ENCODE peak calls at places on chromosome 1, in eight cellular contexts. R is A549, W is body of pancreas, V is IMR-90, N is suprapubic skin, A is uterus, H is transverse colon, C is ovary. E is an unnamed sample. For H3K4me1, the result is how much of the 10 kb centered on the place peaks cover.

GRCh38 chr1:162421258-162422194 is 9.6 kb upstream of the SH2D1B start:
- DNase-seq in R (no peak), W (no peak), V (no peak), N (no peak), A (no peak), H (no peak), C (no peak), E (no peak)

GRCh38 chr1:180198186-180198585 is 31.9 kb upstream of the LHX4 start:
- DNase-seq in R (no peak), W (no peak), V (no peak), N (no peak), A (no peak), H (no peak), C (no peak), E (no peak)

GRCh38 chr1:31959941-31960340 is 21.8 kb upstream of the PTP4A2 start:
- DNase-seq in R (no peak), W (no peak), V (no peak), N (no peak), A (no peak), H (no peak), C (no peak), E (no peak)

GRCh38 chr1:3148171-3148570 is 79.2 kb downstream of the PRDM16 start:
- DNase-seq in R (no peak), W (no peak), V (no peak), N (no peak), A (no peak), H (no peak), C (no peak), E (no peak)

GRCh38 chr1:211876849-211877248 is 46.3 kb upstream of the LPGAT1 start:
- DNase-seq in R (no peak), W (no peak), V (no peak), N (no peak), A (no peak), H (no peak), C (no peak), E (no peak)

GRCh38 chr1:162704673-162705424 is 72.6 kb downstream of the DDR2 start:
- DNase-seq in R (no peak), W (peak), V (no peak), N (no peak), A (no peak), H (no peak), C (no peak), E (no peak)

GRCh38 chr1:28328228-28328648 is 602 bp upstream of the MED18 start:
- DNase-seq in R (no peak), W (no peak), V (no peak), N (no peak), A (no peak), H (no peak), C (peak), E (no peak)

GRCh38 chr1:204714861-204715511 is 29.4 kb upstream of the LRRN2 start:
- DNase-seq in R (no peak), W (no peak), V (no peak), N (no peak), A (no peak), H (no peak), C (no peak), E (no peak)

GRCh38 chr1:14773621-14774020 is 175.1 kb downstream of the KAZN start:
- DNase-seq in R (no peak), W (no peak), V (no peak), N (no peak), A (no peak), H (no peak), C (no peak), E (no peak)

GRCh38 chr1:107152332-107152731 is 11.5 kb downstream of the NTNG1 start:
- DNase-seq in R (no peak), W (no peak), V (no peak), N (no peak), A (no peak), H (no peak), C (no peak), E (no peak)

GRCh38 chr1:156140879-156141707 is 12.3 kb upstream of the SEMA4A start:
- DNase-seq in R (no peak), W (no peak), V (peak), N (no peak), A (no peak), H (no peak), C (no peak), E (no peak)

GRCh38 chr1:3501856-3502665 is 47.6 kb downstream of the ARHGEF16 start:
- DNase-seq in R (peak), W (peak), V (peak), N (peak), A (peak), H (peak), C (peak), E (peak)

GRCh38 chr1:40041466-40041838 is 923 bp downstream of the CAP1 start:
- DNase-seq in R (no peak), W (no peak), V (no peak), N (no peak), A (no peak), H (no peak), C (no peak), E (no peak)

GRCh38 chr1:40038693-40039092 is 1.8 kb upstream of the CAP1 start:
- DNase-seq in R (no peak), W (no peak), V (no peak), N (no peak), A (no peak), H (no peak), C (no peak), E (no peak)

GRCh38 chr1:40040511-40041465 is at the start of gene CAP1:
- DNase-seq in R (peak), W (peak), V (peak), N (peak), A (peak), H (peak), C (peak), E (peak)

GRCh38 chr1:40039245-40039756 is 1.2 kb upstream of the CAP1 start:
- DNase-seq in R (no peak), W (no peak), V (peak), N (no peak), A (peak), H (no peak), C (no peak), E (no peak)

GRCh38 chr1:40039757-40040510 is 595 bp upstream of the CAP1 start:
- DNase-seq in R (peak), W (peak), V (peak), N (peak), A (peak), H (peak), C (peak), E (peak)
- H3K4me1 ChIP-seq in R (under half), W (under half), V (under half), N (half or more), A (under half), H (half or more), C (under half), E (under half)

DNA sequence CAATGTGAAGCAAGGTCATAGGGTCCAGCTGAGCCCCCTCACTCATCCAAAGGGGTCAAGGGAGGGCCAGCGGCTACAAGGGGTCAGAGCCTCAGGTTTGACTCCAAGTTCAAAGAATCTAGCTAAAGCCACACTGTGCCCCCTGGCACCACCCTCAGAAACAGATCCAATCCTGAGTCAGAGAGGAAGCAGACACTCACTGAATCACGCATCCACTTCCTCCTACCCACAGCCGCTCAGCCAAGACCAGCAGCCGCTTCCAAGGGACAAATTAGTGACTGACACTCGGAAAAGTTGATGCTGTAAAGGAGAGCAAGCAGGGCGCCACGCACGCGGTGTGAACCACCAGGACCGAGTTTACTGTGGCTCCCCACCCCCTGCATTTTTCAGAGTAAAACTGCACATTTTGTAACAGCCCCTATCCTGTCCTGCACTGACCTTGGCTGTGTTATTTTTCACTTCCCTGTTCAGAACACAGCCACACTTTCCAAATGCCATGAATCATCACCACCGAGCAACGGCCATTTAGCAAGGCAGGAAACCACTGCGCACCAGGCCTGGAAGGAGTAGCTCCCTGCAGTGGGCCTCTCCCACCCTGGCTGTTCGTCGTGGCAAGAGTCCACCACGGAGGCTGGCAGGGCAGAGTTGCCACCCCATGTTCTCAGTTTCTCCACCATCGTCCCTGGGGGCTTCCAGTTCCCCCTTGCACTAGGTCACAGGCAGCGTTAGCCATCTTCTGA is 147.8 kb downstream of the TOMM20 start:
- DNase-seq in R (peak), W (peak), V (peak), N (peak), A (peak), H (peak), C (peak), E (peak)
- H3K4me3 ChIP-seq in R (no peak), W (no peak), V (no peak), N (peak), A (no peak), H (no peak), C (no peak), E (no peak)

DNA sequence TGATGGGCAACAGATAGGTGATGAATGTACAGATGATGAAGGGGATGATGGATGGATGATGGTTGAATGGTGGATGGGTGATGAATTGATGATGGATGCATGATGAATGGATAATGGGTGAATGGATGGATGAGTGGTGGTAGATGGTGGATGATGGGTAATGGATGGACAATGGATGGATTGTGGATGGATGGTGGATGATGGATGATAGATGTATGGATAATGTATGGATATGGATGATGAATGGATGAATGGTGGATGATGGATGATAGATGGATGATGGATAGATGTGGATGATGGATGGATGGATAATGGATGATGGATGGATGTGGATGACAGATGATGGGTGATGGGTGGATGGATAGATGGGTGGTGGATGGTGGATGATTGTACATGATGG is 35.7 kb downstream of the WNT3A start:
- DNase-seq in R (no peak), W (no peak), V (no peak), N (no peak), A (no peak), H (no peak), C (no peak), E (no peak)
- TF ChIP-seq POLR2A in R (no peak), W (no peak), V (no peak), N (no peak), A (no peak), H (no peak), C (no peak), E (no peak)

DNA sequence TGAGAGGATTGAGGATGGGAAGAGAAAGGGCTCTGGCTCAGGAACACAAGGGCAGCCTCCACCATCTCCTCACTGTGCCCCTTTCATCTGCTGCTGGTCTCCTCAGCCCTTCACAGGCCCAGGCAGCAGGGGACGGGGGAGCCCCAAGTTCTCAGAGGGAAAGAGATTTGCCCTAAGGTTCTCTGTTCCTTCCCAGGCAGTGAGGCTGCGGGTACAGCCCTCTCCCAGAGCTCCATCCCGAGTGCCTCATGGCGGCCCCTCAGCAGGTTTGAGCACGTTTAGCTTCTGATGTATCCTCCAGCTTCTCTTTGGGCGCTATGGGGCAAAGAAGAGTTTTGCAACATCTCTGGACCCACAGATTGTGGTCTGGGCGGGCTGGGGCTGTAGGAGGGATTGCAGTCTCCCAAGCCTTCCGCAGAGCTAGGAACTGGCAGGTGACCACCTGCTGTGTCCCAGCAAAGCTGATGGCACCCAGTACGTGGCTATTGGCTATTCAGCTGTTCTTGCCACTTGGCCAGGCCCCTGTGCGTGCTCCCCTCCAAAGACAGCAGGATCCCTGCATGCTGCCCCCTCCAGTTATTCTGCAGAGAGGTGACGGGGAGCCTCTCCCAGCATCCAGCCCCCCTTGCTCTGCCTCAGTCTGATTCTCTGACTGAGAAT is 10.1 kb downstream of the DISP3 start:
- DNase-seq in R (no peak), W (no peak), V (no peak), N (no peak), A (no peak), H (no peak), C (no peak), E (no peak)
- H3K4me1 ChIP-seq in R (under half), W (under half), V (under half), N (under half), A (under half), H (under half), C (under half), E (under half)

DNA sequence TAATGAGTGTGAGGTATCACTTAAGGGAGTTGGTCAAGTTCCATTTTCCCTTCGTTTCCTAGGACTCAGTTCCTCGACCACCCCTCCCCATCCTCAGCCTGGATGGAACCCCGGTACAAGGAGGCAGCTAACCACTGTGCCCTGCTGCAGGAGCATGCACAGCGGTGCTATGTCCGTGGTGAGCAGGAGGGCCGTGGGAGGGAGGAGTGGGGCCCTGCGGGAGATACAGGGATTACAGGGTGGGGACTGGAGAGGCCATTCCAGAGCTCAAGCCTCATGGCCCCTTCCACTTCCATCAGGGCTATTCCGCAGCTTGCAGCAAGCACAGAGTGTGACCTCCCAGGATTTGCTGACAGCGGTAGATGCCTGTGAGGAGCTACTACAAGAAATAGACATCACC is 25.8 kb downstream of the HYI start:
- DNase-seq in R (no peak), W (no peak), V (no peak), N (no peak), A (no peak), H (no peak), C (no peak), E (no peak)
- H3K4me3 ChIP-seq in R (no peak), W (no peak), V (no peak), N (no peak), A (no peak), H (no peak), C (no peak), E (no peak)

GRCh38 chr1:184974837-184975115 is 468 bp upstream of the NIBAN1 start:
- DNase-seq in R (no peak), W (no peak), V (no peak), N (no peak), A (no peak), H (no peak), C (no peak), E (no peak)

GRCh38 chr1:184972281-184973055 is 1.8 kb downstream of the NIBAN1 start:
- DNase-seq in R (no peak), W (peak), V (peak), N (no peak), A (no peak), H (no peak), C (no peak), E (no peak)

GRCh38 chr1:184973308-184974085 is 811 bp downstream of the NIBAN1 start:
- DNase-seq in R (peak), W (peak), V (peak), N (peak), A (peak), H (peak), C (no peak), E (no peak)

GRCh38 chr1:184975208-184975875 is 1.0 kb upstream of the NIBAN1 start:
- DNase-seq in R (no peak), W (peak), V (no peak), N (no peak), A (no peak), H (no peak), C (no peak), E (no peak)

GRCh38 chr1:184974086-184974836 is at the start of gene NIBAN1:
- DNase-seq in R (peak), W (peak), V (peak), N (peak), A (peak), H (peak), C (peak), E (peak)
- TF ChIP-seq POLR2A in R (peak), W (peak), V (no peak), N (peak), A (peak), H (peak), C (no peak), E (peak)

GRCh38 chr1:199173356-199173755 is 534.5 kb downstream of the PTPRC start:
- DNase-seq in R (no peak), W (no peak), V (peak), N (no peak), A (no peak), H (no peak), C (no peak), E (no peak)
- H3K4me1 ChIP-seq in R (under half), W (under half), V (under half), N (under half), A (under half), H (under half), C (under half), E (under half)

GRCh38 chr1:109923946-109924275 is 13.3 kb downstream of the CSF1 start:
- DNase-seq in R (no peak), W (no peak), V (no peak), N (peak), A (no peak), H (no peak), C (no peak), E (peak)
- H3K4me3 ChIP-seq in R (no peak), W (no peak), V (no peak), N (no peak), A (no peak), H (no peak), C (no peak), E (no peak)

DNA sequence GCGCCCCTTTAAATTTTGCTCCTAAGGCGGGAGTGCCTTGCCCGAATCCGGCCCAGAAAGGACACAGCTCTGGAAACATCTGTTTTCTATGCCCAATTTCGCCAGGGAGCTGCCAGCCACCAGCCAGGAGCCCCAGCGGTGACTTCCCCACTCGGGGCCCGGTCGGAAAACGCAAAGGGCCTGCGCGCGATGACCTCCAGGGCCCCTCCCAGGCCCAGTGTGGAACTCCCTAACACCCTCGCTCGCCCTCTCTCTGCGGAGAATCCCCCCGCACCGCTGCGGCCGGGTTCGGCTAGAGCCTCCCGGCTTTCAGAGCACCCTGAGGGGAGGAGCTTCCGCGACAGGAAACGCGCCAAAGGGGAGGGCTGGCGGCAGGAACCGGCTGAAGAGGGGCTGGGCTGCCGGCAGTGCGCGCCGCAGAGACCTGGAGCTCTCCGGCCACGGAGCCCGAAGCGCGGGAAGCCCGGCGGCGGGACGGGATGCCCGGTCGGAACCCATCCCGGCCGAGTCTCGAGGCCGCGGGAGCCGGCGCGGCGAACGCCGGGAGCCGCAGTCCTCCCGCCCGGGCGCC is 505 bp downstream of the CLSPN start:
- DNase-seq in R (peak), W (peak), V (peak), N (peak), A (peak), H (peak), C (peak), E (peak)
- TF ChIP-seq POLR2A in R (peak), W (peak), V (no peak), N (no peak), A (no peak), H (peak), C (no peak), E (peak)

E was measured in Peyer's patch.